ENCODE peak calls at places on chromosomes 12 and 14, in five cellular contexts. One of them, this sample, is unnamed.

GRCh38 chr14:61308198-61308597 is 13.2 kb upstream of the PRKCH start:
- DNase-seq in spleen: no peak
- DNase-seq in lung: no peak
- DNase-seq in hepatocyte: no peak
- DNase-seq in upper lobe of left lung: no peak
- DNase-seq in this sample: no peak

GRCh38 chr12:122097641-122098364 is 19.2 kb downstream of the MLXIP start:
- DNase-seq in lung: peak; percentile 83
- DNase-seq in spleen: no peak
- DNase-seq in hepatocyte: peak; percentile 78
- DNase-seq in upper lobe of left lung: peak; percentile 84
- DNase-seq in this sample: no peak

GRCh38 chr12:109212460-109213115 is 96.2 kb downstream of the ACACB start:
- DNase-seq in spleen: peak; percentile 66
- DNase-seq in hepatocyte: no peak
- DNase-seq in upper lobe of left lung: no peak
- DNase-seq in lung: no peak
- DNase-seq in this sample: no peak

GRCh38 chr12:60070541-60070940 is 474.7 kb downstream of the SLC16A7 start:
- DNase-seq in lung: no peak
- DNase-seq in spleen: no peak
- DNase-seq in upper lobe of left lung: no peak
- DNase-seq in hepatocyte: no peak
- DNase-seq in this sample: no peak

GRCh38 chr14:68511727-68512047 is 281.2 kb downstream of the ZFP36L1 start:
- DNase-seq in spleen: no peak
- DNase-seq in lung: no peak
- DNase-seq in hepatocyte: no peak
- DNase-seq in upper lobe of left lung: no peak
- DNase-seq in this sample: no peak

GRCh38 chr12:75658826-75659823 is 147.7 kb upstream of the KRR1 start:
- DNase-seq in spleen: no peak
- DNase-seq in upper lobe of left lung: no peak
- DNase-seq in hepatocyte: no peak
- DNase-seq in lung: no peak
- DNase-seq in this sample: no peak

GRCh38 chr12:14841761-14842160 is 1.6 kb downstream of the ART4 start:
- DNase-seq in hepatocyte: peak; percentile 33
- DNase-seq in upper lobe of left lung: peak; percentile 48
- DNase-seq in lung: peak; percentile 60
- DNase-seq in spleen: no peak
- DNase-seq in this sample: no peak

GRCh38 chr12:131436922-131437705 is 273.8 kb upstream of the SFSWAP start:
- DNase-seq in upper lobe of left lung: peak; percentile 8
- DNase-seq in hepatocyte: no peak
- DNase-seq in lung: no peak
- DNase-seq in spleen: peak; percentile 46
- DNase-seq in this sample: no peak

GRCh38 chr12:65313704-65314317 is 35.3 kb downstream of the MSRB3 start:
- DNase-seq in lung: no peak
- DNase-seq in spleen: no peak
- DNase-seq in hepatocyte: no peak
- DNase-seq in upper lobe of left lung: no peak
- DNase-seq in this sample: no peak

GRCh38 chr12:57964421-57964820 is 23.1 kb downstream of the ATP23 start:
- DNase-seq in upper lobe of left lung: no peak
- DNase-seq in hepatocyte: no peak
- DNase-seq in lung: no peak
- DNase-seq in spleen: no peak
- DNase-seq in this sample: no peak

GRCh38 chr14:38790916-38791315 is 312.1 kb downstream of the SEC23A start:
- DNase-seq in lung: no peak
- DNase-seq in upper lobe of left lung: no peak
- DNase-seq in hepatocyte: no peak
- DNase-seq in spleen: no peak
- DNase-seq in this sample: no peak

GRCh38 chr12:97300921-97301320 is 161.7 kb upstream of the RMST start:
- DNase-seq in spleen: no peak
- DNase-seq in hepatocyte: peak; percentile 26
- DNase-seq in lung: no peak
- DNase-seq in upper lobe of left lung: no peak
- DNase-seq in this sample: no peak

GRCh38 chr12:24922109-24922508 is 26.8 kb downstream of the BCAT1 start:
- DNase-seq in upper lobe of left lung: no peak
- DNase-seq in spleen: no peak
- DNase-seq in hepatocyte: no peak
- DNase-seq in lung: no peak
- DNase-seq in this sample: no peak

GRCh38 chr12:15364221-15365170 is 42.2 kb downstream of the PTPRO start:
- DNase-seq in spleen: no peak
- DNase-seq in upper lobe of left lung: no peak
- DNase-seq in lung: no peak
- DNase-seq in hepatocyte: no peak
- DNase-seq in this sample: no peak

GRCh38 chr14:50023671-50024490 is 92.5 kb downstream of the VCPKMT start:
- DNase-seq in hepatocyte: no peak
- DNase-seq in upper lobe of left lung: no peak
- DNase-seq in lung: no peak
- DNase-seq in spleen: no peak
- DNase-seq in this sample: no peak

GRCh38 chr14:50025073-50025472 is 91.3 kb downstream of the VCPKMT start:
- DNase-seq in upper lobe of left lung: no peak
- DNase-seq in hepatocyte: no peak
- DNase-seq in spleen: no peak
- DNase-seq in lung: no peak
- DNase-seq in this sample: no peak

GRCh38 chr14:50027797-50028196 is 88.6 kb downstream of the VCPKMT start:
- DNase-seq in hepatocyte: no peak
- DNase-seq in spleen: no peak
- DNase-seq in lung: no peak
- DNase-seq in upper lobe of left lung: no peak
- DNase-seq in this sample: no peak

GRCh38 chr14:50026396-50026795 is 90.0 kb downstream of the VCPKMT start:
- DNase-seq in upper lobe of left lung: no peak
- DNase-seq in spleen: no peak
- DNase-seq in lung: no peak
- DNase-seq in hepatocyte: no peak
- DNase-seq in this sample: no peak

GRCh38 chr14:50025776-50026175 is 90.6 kb downstream of the VCPKMT start:
- DNase-seq in spleen: no peak
- DNase-seq in upper lobe of left lung: no peak
- DNase-seq in hepatocyte: no peak
- DNase-seq in lung: no peak
- DNase-seq in this sample: no peak
- H3K27ac ChIP-seq in spleen: no peak overlapping the region
- H3K27ac ChIP-seq in upper lobe of left lung: no peak overlapping the region
- H3K27ac ChIP-seq in hepatocyte: no peak overlapping the region
- H3K27ac ChIP-seq in lung: no peak overlapping the region
- H3K27ac ChIP-seq in this sample: no peak overlapping the region

GRCh38 chr14:104568620-104569019 is 10.9 kb upstream of the C14orf180 start:
- DNase-seq in spleen: no peak
- DNase-seq in hepatocyte: no peak
- DNase-seq in lung: no peak
- DNase-seq in upper lobe of left lung: no peak
- DNase-seq in this sample: no peak
- H3K27me3 ChIP-seq in spleen: peaks cover 31% of the 10 kb centered on the region
- H3K27me3 ChIP-seq in hepatocyte: peaks cover 7% of the 10 kb centered on the region
- H3K27me3 ChIP-seq in lung: peaks cover 3% of the 10 kb centered on the region
- H3K27me3 ChIP-seq in upper lobe of left lung: no peaks in the 10 kb centered on the region
- H3K27me3 ChIP-seq in this sample: peaks cover 14% of the 10 kb centered on the region

GRCh38 chr12:42586268-42586667 is 3.3 kb downstream of the PRICKLE1 start:
- DNase-seq in hepatocyte: no peak
- DNase-seq in spleen: no peak
- DNase-seq in lung: no peak
- DNase-seq in upper lobe of left lung: no peak
- DNase-seq in this sample: no peak

GRCh38 chr12:42584539-42585174 is 4.9 kb downstream of the PRICKLE1 start:
- DNase-seq in upper lobe of left lung: no peak
- DNase-seq in lung: no peak
- DNase-seq in hepatocyte: no peak
- DNase-seq in spleen: no peak
- DNase-seq in this sample: no peak

GRCh38 chr12:42587564-42588307 is 1.8 kb downstream of the PRICKLE1 start:
- DNase-seq in upper lobe of left lung: no peak
- DNase-seq in spleen: no peak
- DNase-seq in hepatocyte: peak; percentile 19
- DNase-seq in lung: no peak
- DNase-seq in this sample: no peak

GRCh38 chr12:42585175-42585845 is 4.2 kb downstream of the PRICKLE1 start:
- DNase-seq in upper lobe of left lung: no peak
- DNase-seq in spleen: no peak
- DNase-seq in hepatocyte: peak; percentile 16
- DNase-seq in lung: no peak
- DNase-seq in this sample: no peak

GRCh38 chr12:42585846-42586226 is 3.7 kb downstream of the PRICKLE1 start:
- DNase-seq in hepatocyte: no peak
- DNase-seq in lung: no peak
- DNase-seq in spleen: no peak
- DNase-seq in upper lobe of left lung: no peak
- DNase-seq in this sample: no peak
- TF ChIP-seq CTCF in hepatocyte: no peak
- TF ChIP-seq CTCF in lung: no peak
- TF ChIP-seq CTCF in spleen: no peak
- TF ChIP-seq CTCF in upper lobe of left lung: no peak
- TF ChIP-seq CTCF in this sample: no peak

GRCh38 chr12:114698566-114699163 is 14.7 kb upstream of the TBX3 start:
- DNase-seq in hepatocyte: peak; percentile 28
- DNase-seq in upper lobe of left lung: no peak
- DNase-seq in spleen: no peak
- DNase-seq in lung: no peak
- DNase-seq in this sample: no peak
- H3K27ac ChIP-seq in hepatocyte: peak overlapping the region; percentile 97
- H3K27ac ChIP-seq in upper lobe of left lung: no peak overlapping the region
- H3K27ac ChIP-seq in spleen: no peak overlapping the region
- H3K27ac ChIP-seq in lung: no peak overlapping the region
- H3K27ac ChIP-seq in this sample: no peak overlapping the region

GRCh38 chr12:70367268-70368141 is 1.4 kb downstream of the KCNMB4 start:
- DNase-seq in upper lobe of left lung: no peak
- DNase-seq in hepatocyte: no peak
- DNase-seq in lung: no peak
- DNase-seq in spleen: no peak
- DNase-seq in this sample: no peak

GRCh38 chr12:70365648-70366518 is at the start of gene KCNMB4:
- DNase-seq in spleen: peak; percentile 92
- DNase-seq in hepatocyte: peak; percentile 73
- DNase-seq in lung: peak; percentile 37
- DNase-seq in upper lobe of left lung: peak; percentile 61
- DNase-seq in this sample: peak; percentile 73

GRCh38 chr12:70366581-70367267 is 634 bp downstream of the KCNMB4 start:
- DNase-seq in spleen: peak; percentile 89
- DNase-seq in upper lobe of left lung: peak; percentile 29
- DNase-seq in hepatocyte: peak; percentile 58
- DNase-seq in lung: no peak
- DNase-seq in this sample: peak; percentile 57

GRCh38 chr12:70364695-70365397 is 1.2 kb upstream of the KCNMB4 start:
- DNase-seq in upper lobe of left lung: no peak
- DNase-seq in spleen: no peak
- DNase-seq in lung: no peak
- DNase-seq in hepatocyte: no peak
- DNase-seq in this sample: no peak

GRCh38 chr12:70365398-70365647 is 767 bp upstream of the KCNMB4 start:
- DNase-seq in upper lobe of left lung: no peak
- DNase-seq in lung: no peak
- DNase-seq in spleen: no peak
- DNase-seq in hepatocyte: no peak
- DNase-seq in this sample: no peak
- H3K27me3 ChIP-seq in upper lobe of left lung: peaks cover 7% of the 10 kb centered on the region
- H3K27me3 ChIP-seq in lung: no peaks in the 10 kb centered on the region
- H3K27me3 ChIP-seq in spleen: peaks cover 29% of the 10 kb centered on the region
- H3K27me3 ChIP-seq in hepatocyte: peaks cover 32% of the 10 kb centered on the region
- H3K27me3 ChIP-seq in this sample: peaks cover 7% of the 10 kb centered on the region